ENCODE peak calls at places on chromosomes 4 and X, in nine cellular contexts. H is GM10248; V is foreskin fibroblast; Z is HTR-8/SVneo; S is GF-D8; M is cardiac muscle cell; G is WTC11; D is CD8-positive, alpha-beta memory T cell; W is stimulated activated CD4-positive, alpha-beta T cell treated with anti-CD3 and anti-CD28 coated beads, TNF-alpha, amount 100 ng/mL, for 4 hours. N is an unnamed sample.

GRCh38 chr4:7559741-7560376 is 125.1 kb upstream of the PSAPL1 start:
- DNase-seq in G (no peak), D (no peak), S (no peak), Z (no peak), H (no peak), M (no peak), V (no peak), W (no peak), N (no peak)

GRCh38 chrX:24515447-24515846 is 50.4 kb downstream of the PDK3 start:
- DNase-seq in Z (no peak), V (peak), S (no peak), G (no peak), H (no peak), W (no peak), M (peak), D (no peak), N (peak)

GRCh38 chr4:175309041-175309440 is 390.9 kb downstream of the ADAM29 start:
- DNase-seq in H (no peak), W (no peak), V (no peak), G (no peak), D (no peak), Z (no peak), M (no peak), S (no peak), N (no peak)

GRCh38 chr4:3451956-3452355 is 10.2 kb downstream of the HGFAC start:
- DNase-seq in W (no peak), H (no peak), Z (no peak), V (peak), M (no peak), G (no peak), D (no peak), S (no peak), N (no peak)

GRCh38 chr4:159856451-159856850 is 753.6 kb downstream of the RAPGEF2 start:
- DNase-seq in H (no peak), D (no peak), G (no peak), M (no peak), S (no peak), Z (no peak), W (no peak), V (no peak), N (no peak)

GRCh38 chr4:22490718-22491330 is 25.0 kb downstream of the ADGRA3 start:
- DNase-seq in W (no peak), D (no peak), G (no peak), M (no peak), V (no peak), S (no peak), H (no peak), Z (no peak), N (no peak)

GRCh38 chrX:39633293-39633692 is 464.5 kb downstream of the BCOR start:
- DNase-seq in V (no peak), S (peak), G (no peak), H (no peak), W (no peak), D (no peak), M (peak), Z (no peak), N (no peak)

GRCh38 chr4:5958199-5958735 is 60.0 kb downstream of the C4orf50 start:
- DNase-seq in G (no peak), W (no peak), D (no peak), S (no peak), V (no peak), H (no peak), Z (no peak), M (no peak), N (no peak)

GRCh38 chr4:1538096-1538410 is 131.8 kb upstream of the NKX1-1 start:
- DNase-seq in M (no peak), Z (no peak), D (no peak), W (no peak), H (no peak), S (no peak), G (no peak), V (no peak), N (no peak)

GRCh38 chr4:67438975-67439374 is 106.3 kb downstream of the CENPC start:
- DNase-seq in S (no peak), V (no peak), D (no peak), W (no peak), M (no peak), Z (no peak), G (no peak), H (no peak), N (no peak)

GRCh38 chr4:5956285-5957021 is 61.8 kb downstream of the C4orf50 start:
- DNase-seq in S (no peak), H (no peak), M (no peak), D (no peak), Z (no peak), G (peak), W (no peak), V (no peak), N (no peak)

GRCh38 chr4:32645653-32646052 is 1925.5 kb downstream of the PCDH7 start:
- DNase-seq in D (no peak), S (no peak), W (no peak), M (no peak), H (no peak), G (no peak), V (no peak), Z (no peak), N (no peak)

GRCh38 chrX:113260474-113260873 is 419.8 kb upstream of the AMOT start:
- DNase-seq in W (no peak), G (no peak), S (no peak), D (no peak), H (no peak), Z (no peak), V (no peak), M (peak), N (no peak)

GRCh38 chr4:88008624-88009235 is 1.3 kb downstream of the PKD2 start:
- DNase-seq in G (no peak), W (no peak), M (peak), Z (no peak), S (no peak), D (no peak), V (peak), H (peak), N (peak)

GRCh38 chr4:169593050-169593449 is 19.3 kb downstream of the NEK1 start:
- DNase-seq in Z (no peak), S (no peak), G (no peak), W (no peak), D (no peak), H (no peak), V (no peak), M (no peak), N (no peak)

GRCh38 chrX:884091-884490 is 253.5 kb downstream of the SHOX start:
- DNase-seq in Z (no peak), H (no peak), D (no peak), M (no peak), G (no peak), V (no peak), W (no peak), S (no peak), N (no peak)